ENCODE peak calls at places on chromosomes 3 and 15, in four cellular contexts. L is mesendoderm, E is H9, N is H1. T is an unnamed sample.

GRCh38 chr15:73437541-73438109 is 5.3 kb upstream of the REC114 start:
- DNase-seq in L (no peak), N (no peak), E (no peak), T (no peak)

GRCh38 chr3:1183320-1184048 is 90.7 kb downstream of the CNTN6 start:
- DNase-seq in L (no peak), E (no peak), N (no peak), T (peak)

GRCh38 chr15:34699968-34700640 is 54.7 kb downstream of the GJD2 start:
- DNase-seq in N (no peak), E (no peak), L (no peak), T (no peak)

GRCh38 chr3:64268926-64269325 is 43.7 kb upstream of the PRICKLE2 start:
- DNase-seq in L (no peak), N (no peak), E (no peak), T (no peak)

GRCh38 chr3:119810018-119810435 is 28.1 kb downstream of the NR1I2 start:
- DNase-seq in E (peak), L (no peak), N (no peak), T (peak)

GRCh38 chr15:80578206-80578595 is 116.9 kb upstream of the ABHD17C start:
- DNase-seq in L (no peak), E (peak), N (no peak), T (no peak)

GRCh38 chr3:113273604-113274003 is 62.2 kb downstream of the BOC start:
- DNase-seq in E (no peak), L (no peak), N (no peak), T (no peak)

GRCh38 chr3:145776782-145777408 is 384.1 kb downstream of the PLOD2 start:
- DNase-seq in L (peak), N (peak), E (peak), T (peak)

GRCh38 chr3:126303272-126303671 is 53.9 kb downstream of the KLF15 start:
- DNase-seq in L (no peak), E (no peak), N (no peak), T (no peak)

GRCh38 chr3:127779747-127780146 is 42.6 kb downstream of the MGLL start:
- DNase-seq in L (no peak), E (no peak), N (no peak), T (peak)

GRCh38 chr3:179227349-179227748 is 23.6 kb downstream of the KCNMB3 start:
- DNase-seq in N (no peak), E (no peak), L (peak), T (peak)

GRCh38 chr3:123305192-123305591 is 103.4 kb downstream of the SEC22A start:
- DNase-seq in L (no peak), E (no peak), N (no peak), T (no peak)

GRCh38 chr3:42440924-42441323 is 30.5 kb upstream of the LYZL4 start:
- DNase-seq in N (peak), E (no peak), L (peak), T (no peak)

GRCh38 chr3:159775372-159775961 is 213.2 kb upstream of the IL12A start:
- DNase-seq in N (peak), E (peak), L (peak), T (peak)

GRCh38 chr3:14647976-14648955 is 3.3 kb upstream of the CCDC174 start:
- DNase-seq in E (no peak), L (no peak), N (no peak), T (no peak)

GRCh38 chr3:197374951-197375560 is 76.6 kb upstream of the DLG1 start:
- DNase-seq in L (no peak), E (no peak), N (no peak), T (no peak)

GRCh38 chr15:39511000-39511914 is 69.6 kb upstream of the THBS1 start:
- DNase-seq in L (no peak), N (no peak), E (no peak), T (peak)

GRCh38 chr3:157045238-157045860 is 114.6 kb downstream of the CCNL1 start:
- DNase-seq in E (peak), N (peak), L (peak), T (no peak)

GRCh38 chr3:31252216-31253185 is 280.2 kb upstream of the STT3B start:
- DNase-seq in N (no peak), E (no peak), L (no peak), T (no peak)

GRCh38 chr3:46372492-46373359 is 2.0 kb downstream of the CCR5 start:
- DNase-seq in L (peak), N (no peak), E (no peak), T (peak)

GRCh38 chr3:127264292-127264691 is 23.6 kb downstream of the PRR20G start:
- DNase-seq in N (no peak), E (no peak), L (no peak), T (peak)

GRCh38 chr15:68186671-68187397 is 18.3 kb downstream of the CALML4 start:
- DNase-seq in N (no peak), L (no peak), E (no peak), T (peak)

GRCh38 chr15:67433495-67434099 is 87.3 kb upstream of the C15orf61 start:
- DNase-seq in L (peak), N (peak), E (peak), T (peak)

GRCh38 chr3:99119312-99119810 is 217.9 kb upstream of the DCBLD2 start:
- DNase-seq in E (no peak), N (no peak), L (no peak), T (peak)

GRCh38 chr15:40909662-40910625 is 15.7 kb downstream of the VPS18 start:
- DNase-seq in N (no peak), L (no peak), E (peak), T (no peak)

GRCh38 chr3:24773798-24774197 is 279.1 kb upstream of the THRB start:
- DNase-seq in L (peak), E (peak), N (peak), T (peak)

GRCh38 chr3:17850448-17850847 is 108.0 kb upstream of the TBC1D5 start:
- DNase-seq in N (no peak), E (no peak), L (no peak), T (no peak)

GRCh38 chr3:109806929-109807328 is 469.6 kb upstream of the DPPA4 start:
- DNase-seq in E (no peak), L (peak), N (no peak), T (peak)

GRCh38 chr3:127546970-127547733 is 43.4 kb downstream of the TPRA1 start:
- DNase-seq in N (peak), E (no peak), L (peak), T (no peak)

GRCh38 chr3:39280569-39280968 is 733 bp upstream of the CX3CR1 start:
- DNase-seq in E (no peak), L (no peak), N (no peak), T (no peak)

GRCh38 chr3:74269689-74270088 is 344.8 kb downstream of the CNTN3 start:
- DNase-seq in L (no peak), N (no peak), E (no peak), T (no peak)

GRCh38 chr3:74268753-74269152 is 345.7 kb downstream of the CNTN3 start:
- DNase-seq in L (no peak), N (no peak), E (no peak), T (peak)

GRCh38 chr3:74271541-74271940 is 342.9 kb downstream of the CNTN3 start:
- DNase-seq in L (no peak), N (no peak), E (no peak), T (no peak)

GRCh38 chr3:74267583-74268184 is 346.8 kb downstream of the CNTN3 start:
- DNase-seq in N (no peak), L (peak), E (peak), T (peak)

GRCh38 chr3:74267126-74267525 is 347.3 kb downstream of the CNTN3 start:
- DNase-seq in L (peak), N (no peak), E (no peak), T (peak)
- H3K56ac ChIP-seq in L (no peak), N (no peak), E (no peak), T (no peak)

GRCh38 chr15:90916461-90916860 is 13.4 kb downstream of the MAN2A2 start:
- DNase-seq in N (no peak), E (no peak), L (no peak), T (no peak)
- H3K56ac ChIP-seq in N (no peak), E (no peak), L (no peak), T (no peak)

DNA sequence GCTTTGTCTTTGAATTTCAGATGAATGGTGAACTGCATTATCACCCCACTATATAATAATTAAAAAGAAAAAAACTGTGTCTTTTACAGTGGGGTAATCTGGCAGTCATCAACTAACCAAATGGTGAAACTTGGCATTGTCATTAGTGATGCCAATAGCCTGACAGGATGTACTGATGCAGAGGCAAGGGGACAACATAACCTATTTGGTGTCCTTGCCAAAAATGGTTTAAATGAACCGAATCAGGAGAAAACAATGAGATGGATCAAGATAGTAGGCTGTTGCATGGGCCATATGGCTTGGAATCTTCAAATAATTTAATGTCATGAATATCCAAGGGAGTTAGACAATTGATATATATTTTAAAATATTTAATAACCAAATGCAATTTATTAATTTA is 738.7 kb downstream of the FHIT start:
- DNase-seq in N (no peak), E (no peak), L (no peak), T (no peak)
- H3K56ac ChIP-seq in N (no peak), E (no peak), L (no peak), T (no peak)

GRCh38 chr3:11910971-11911531 is 64.4 kb upstream of the TAMM41 start:
- DNase-seq in E (peak), N (no peak), L (no peak), T (no peak)
- H3K56ac ChIP-seq in E (no peak), N (no peak), L (no peak), T (no peak)

T was measured in IMR-90.